ENCODE peak calls at places on chromosome 22, in ten cellular contexts. One of them, this sample, is unnamed. For H3K4me1, the result is how much of the 10 kb centered on the place peaks cover.

GRCh38 chr22:20783844-20784723 is 10.2 kb downstream of the SERPIND1 start:
- DNase-seq in stomach: no peak
- DNase-seq in A549: peak
- DNase-seq in transverse colon: peak
- DNase-seq in adrenal gland: peak
- DNase-seq in ovary: no peak
- DNase-seq in endothelial cell of umbilical vein: peak
- DNase-seq in body of pancreas: peak
- DNase-seq in GM12878: peak
- DNase-seq in IMR-90: peak
- DNase-seq in this sample: no peak

GRCh38 chr22:27853404-27853803 is 51.8 kb upstream of the MN1 start:
- DNase-seq in A549: no peak
- DNase-seq in IMR-90: peak
- DNase-seq in endothelial cell of umbilical vein: no peak
- DNase-seq in stomach: no peak
- DNase-seq in transverse colon: no peak
- DNase-seq in adrenal gland: peak
- DNase-seq in ovary: no peak
- DNase-seq in GM12878: no peak
- DNase-seq in body of pancreas: no peak
- DNase-seq in this sample: no peak

GRCh38 chr22:33781396-33781795 is 138.9 kb downstream of the LARGE1 start:
- DNase-seq in IMR-90: peak
- DNase-seq in GM12878: no peak
- DNase-seq in ovary: no peak
- DNase-seq in stomach: no peak
- DNase-seq in endothelial cell of umbilical vein: no peak
- DNase-seq in adrenal gland: no peak
- DNase-seq in transverse colon: no peak
- DNase-seq in A549: no peak
- DNase-seq in body of pancreas: peak
- DNase-seq in this sample: no peak

GRCh38 chr22:23713696-23714595 is 23.1 kb downstream of the RGL4 start:
- DNase-seq in A549: no peak
- DNase-seq in endothelial cell of umbilical vein: no peak
- DNase-seq in ovary: no peak
- DNase-seq in transverse colon: no peak
- DNase-seq in adrenal gland: no peak
- DNase-seq in body of pancreas: no peak
- DNase-seq in stomach: no peak
- DNase-seq in GM12878: no peak
- DNase-seq in IMR-90: no peak
- DNase-seq in this sample: no peak

GRCh38 chr22:17792289-17792688 is 18.0 kb upstream of the BID start:
- DNase-seq in A549: no peak
- DNase-seq in endothelial cell of umbilical vein: no peak
- DNase-seq in adrenal gland: no peak
- DNase-seq in transverse colon: no peak
- DNase-seq in body of pancreas: no peak
- DNase-seq in ovary: no peak
- DNase-seq in stomach: no peak
- DNase-seq in IMR-90: no peak
- DNase-seq in GM12878: no peak
- DNase-seq in this sample: no peak

GRCh38 chr22:23410411-23410810 is 169.7 kb downstream of the IGLL1 start:
- DNase-seq in transverse colon: no peak
- DNase-seq in ovary: no peak
- DNase-seq in endothelial cell of umbilical vein: no peak
- DNase-seq in body of pancreas: no peak
- DNase-seq in stomach: peak
- DNase-seq in GM12878: no peak
- DNase-seq in A549: no peak
- DNase-seq in IMR-90: no peak
- DNase-seq in adrenal gland: no peak
- DNase-seq in this sample: no peak

GRCh38 chr22:26476705-26477340 is 6.8 kb downstream of the HPS4 start:
- DNase-seq in endothelial cell of umbilical vein: no peak
- DNase-seq in IMR-90: peak
- DNase-seq in ovary: no peak
- DNase-seq in body of pancreas: no peak
- DNase-seq in GM12878: no peak
- DNase-seq in stomach: no peak
- DNase-seq in adrenal gland: no peak
- DNase-seq in A549: no peak
- DNase-seq in transverse colon: no peak
- DNase-seq in this sample: no peak

GRCh38 chr22:42343551-42344081 is 73.2 kb upstream of the TCF20 start:
- DNase-seq in GM12878: no peak
- DNase-seq in A549: no peak
- DNase-seq in ovary: peak
- DNase-seq in body of pancreas: peak
- DNase-seq in transverse colon: no peak
- DNase-seq in endothelial cell of umbilical vein: no peak
- DNase-seq in stomach: no peak
- DNase-seq in IMR-90: no peak
- DNase-seq in adrenal gland: no peak
- DNase-seq in this sample: no peak

GRCh38 chr22:27662359-27663030 is 139.1 kb downstream of the MN1 start:
- DNase-seq in IMR-90: no peak
- DNase-seq in transverse colon: no peak
- DNase-seq in ovary: peak
- DNase-seq in endothelial cell of umbilical vein: peak
- DNase-seq in stomach: peak
- DNase-seq in A549: no peak
- DNase-seq in body of pancreas: peak
- DNase-seq in adrenal gland: peak
- DNase-seq in GM12878: no peak
- DNase-seq in this sample: peak

GRCh38 chr22:30602049-30602448 is 4.9 kb upstream of the TCN2 start:
- DNase-seq in IMR-90: peak
- DNase-seq in A549: peak
- DNase-seq in transverse colon: no peak
- DNase-seq in body of pancreas: peak
- DNase-seq in stomach: no peak
- DNase-seq in endothelial cell of umbilical vein: peak
- DNase-seq in ovary: no peak
- DNase-seq in adrenal gland: no peak
- DNase-seq in GM12878: no peak
- DNase-seq in this sample: no peak

GRCh38 chr22:17772963-17773605 is 1.2 kb downstream of the BID start:
- DNase-seq in transverse colon: no peak
- DNase-seq in endothelial cell of umbilical vein: no peak
- DNase-seq in ovary: no peak
- DNase-seq in adrenal gland: peak
- DNase-seq in body of pancreas: no peak
- DNase-seq in GM12878: no peak
- DNase-seq in stomach: no peak
- DNase-seq in IMR-90: peak
- DNase-seq in A549: no peak
- DNase-seq in this sample: no peak

GRCh38 chr22:41215926-41216325 is 10.8 kb downstream of the L3MBTL2 start:
- DNase-seq in stomach: no peak
- DNase-seq in IMR-90: no peak
- DNase-seq in body of pancreas: no peak
- DNase-seq in endothelial cell of umbilical vein: no peak
- DNase-seq in transverse colon: no peak
- DNase-seq in ovary: no peak
- DNase-seq in GM12878: no peak
- DNase-seq in adrenal gland: no peak
- DNase-seq in A549: no peak
- DNase-seq in this sample: no peak

GRCh38 chr22:26743149-26743548 is 85.8 kb downstream of the MIAT start:
- DNase-seq in ovary: no peak
- DNase-seq in GM12878: no peak
- DNase-seq in A549: no peak
- DNase-seq in transverse colon: no peak
- DNase-seq in stomach: no peak
- DNase-seq in body of pancreas: no peak
- DNase-seq in IMR-90: no peak
- DNase-seq in adrenal gland: no peak
- DNase-seq in endothelial cell of umbilical vein: no peak
- DNase-seq in this sample: no peak

GRCh38 chr22:29470159-29470855 is 9.7 kb upstream of the NEFH start:
- DNase-seq in IMR-90: peak
- DNase-seq in transverse colon: peak
- DNase-seq in GM12878: no peak
- DNase-seq in adrenal gland: peak
- DNase-seq in stomach: peak
- DNase-seq in ovary: no peak
- DNase-seq in endothelial cell of umbilical vein: peak
- DNase-seq in A549: peak
- DNase-seq in body of pancreas: peak
- DNase-seq in this sample: peak

GRCh38 chr22:32528984-32529982 is 54.7 kb downstream of the FBXO7 start:
- DNase-seq in IMR-90: peak
- DNase-seq in A549: peak
- DNase-seq in body of pancreas: peak
- DNase-seq in stomach: peak
- DNase-seq in endothelial cell of umbilical vein: peak
- DNase-seq in ovary: peak
- DNase-seq in GM12878: peak
- DNase-seq in transverse colon: peak
- DNase-seq in adrenal gland: peak
- DNase-seq in this sample: peak

DNA sequence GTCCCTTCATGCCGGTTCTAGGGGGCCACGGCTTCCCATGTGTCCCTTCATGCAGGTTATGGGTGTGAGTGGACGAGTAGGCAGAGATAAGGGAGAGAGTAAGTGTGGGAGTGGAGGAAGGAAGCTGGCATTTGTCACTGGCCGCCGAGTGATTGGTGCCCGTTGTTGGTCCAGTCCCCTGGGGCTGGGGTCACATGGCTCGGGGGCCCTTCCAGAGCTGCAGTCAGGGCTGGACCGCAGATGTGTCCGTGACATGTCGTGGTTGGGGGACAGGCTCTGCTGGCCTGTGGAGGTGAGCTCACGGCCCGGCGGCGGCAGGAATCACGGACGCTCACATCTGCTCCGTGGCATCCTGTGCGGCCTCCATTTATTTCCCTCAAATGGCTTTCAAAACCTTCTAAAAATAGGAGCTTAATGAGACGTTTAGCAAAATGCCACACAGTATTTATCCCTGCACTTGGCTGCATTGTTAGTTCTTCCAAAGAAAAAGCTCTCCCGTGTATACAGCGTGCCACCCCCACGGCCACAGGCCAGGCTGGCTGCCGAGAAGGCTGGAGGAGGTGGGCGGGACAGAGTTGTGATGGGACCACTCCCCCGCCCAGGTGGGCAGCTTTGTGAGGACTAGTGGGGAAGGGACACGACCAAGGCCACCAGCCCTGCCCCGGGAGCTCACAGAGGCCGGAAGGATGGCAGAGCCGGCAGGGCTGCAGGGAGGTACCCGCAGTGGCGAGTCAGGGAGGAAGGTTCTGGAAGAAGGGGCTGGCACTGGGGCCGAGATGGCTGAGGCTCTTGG is 386.7 kb downstream of the TBC1D22A start:
- DNase-seq in ovary: no peak
- DNase-seq in transverse colon: no peak
- DNase-seq in IMR-90: no peak
- DNase-seq in body of pancreas: no peak
- DNase-seq in adrenal gland: no peak
- DNase-seq in A549: no peak
- DNase-seq in GM12878: no peak
- DNase-seq in stomach: no peak
- DNase-seq in endothelial cell of umbilical vein: no peak
- DNase-seq in this sample: no peak
- TF ChIP-seq POLR2A in ovary: no peak
- TF ChIP-seq POLR2A in transverse colon: no peak
- TF ChIP-seq POLR2A in IMR-90: no peak
- TF ChIP-seq POLR2A in body of pancreas: no peak
- TF ChIP-seq POLR2A in adrenal gland: no peak
- TF ChIP-seq POLR2A in A549: no peak
- TF ChIP-seq POLR2A in GM12878: no peak
- TF ChIP-seq POLR2A in stomach: no peak
- TF ChIP-seq POLR2A in endothelial cell of umbilical vein: no peak
- TF ChIP-seq POLR2A in this sample: no peak

GRCh38 chr22:37639070-37639760 is at the start of gene SH3BP1:
- DNase-seq in adrenal gland: peak
- DNase-seq in stomach: peak
- DNase-seq in GM12878: no peak
- DNase-seq in ovary: peak
- DNase-seq in transverse colon: peak
- DNase-seq in A549: no peak
- DNase-seq in endothelial cell of umbilical vein: no peak
- DNase-seq in body of pancreas: peak
- DNase-seq in IMR-90: no peak
- DNase-seq in this sample: peak
- H3K4me1 ChIP-seq in adrenal gland: under half
- H3K4me1 ChIP-seq in stomach: half or more
- H3K4me1 ChIP-seq in GM12878: half or more
- H3K4me1 ChIP-seq in ovary: under half
- H3K4me1 ChIP-seq in transverse colon: half or more
- H3K4me1 ChIP-seq in A549: under half
- H3K4me1 ChIP-seq in endothelial cell of umbilical vein: under half
- H3K4me1 ChIP-seq in body of pancreas: under half
- H3K4me1 ChIP-seq in IMR-90: under half
- H3K4me1 ChIP-seq in this sample: under half

GRCh38 chr22:36775966-36776669 is at the start of gene IFT27:
- DNase-seq in IMR-90: peak
- DNase-seq in A549: peak
- DNase-seq in stomach: peak
- DNase-seq in GM12878: peak
- DNase-seq in transverse colon: peak
- DNase-seq in ovary: peak
- DNase-seq in adrenal gland: peak
- DNase-seq in endothelial cell of umbilical vein: peak
- DNase-seq in body of pancreas: peak
- DNase-seq in this sample: peak
- TF ChIP-seq POLR2A in IMR-90: peak
- TF ChIP-seq POLR2A in A549: peak
- TF ChIP-seq POLR2A in stomach: no peak
- TF ChIP-seq POLR2A in GM12878: peak
- TF ChIP-seq POLR2A in transverse colon: peak
- TF ChIP-seq POLR2A in ovary: peak
- TF ChIP-seq POLR2A in adrenal gland: no peak
- TF ChIP-seq POLR2A in endothelial cell of umbilical vein: peak
- TF ChIP-seq POLR2A in body of pancreas: peak
- TF ChIP-seq POLR2A in this sample: peak

GRCh38 chr22:49948958-49949913 is 11.3 kb upstream of the PIM3 start:
- DNase-seq in A549: peak
- DNase-seq in IMR-90: no peak
- DNase-seq in adrenal gland: no peak
- DNase-seq in transverse colon: peak
- DNase-seq in ovary: no peak
- DNase-seq in stomach: peak
- DNase-seq in GM12878: no peak
- DNase-seq in body of pancreas: peak
- DNase-seq in endothelial cell of umbilical vein: no peak
- DNase-seq in this sample: no peak
- H3K4me1 ChIP-seq in A549: half or more
- H3K4me1 ChIP-seq in IMR-90: under half
- H3K4me1 ChIP-seq in adrenal gland: under half
- H3K4me1 ChIP-seq in transverse colon: under half
- H3K4me1 ChIP-seq in ovary: under half
- H3K4me1 ChIP-seq in stomach: half or more
- H3K4me1 ChIP-seq in GM12878: under half
- H3K4me1 ChIP-seq in body of pancreas: half or more
- H3K4me1 ChIP-seq in endothelial cell of umbilical vein: under half
- H3K4me1 ChIP-seq in this sample: under half

GRCh38 chr22:35299717-35300497 is at the start of gene TOM1:
- DNase-seq in body of pancreas: peak
- DNase-seq in stomach: peak
- DNase-seq in endothelial cell of umbilical vein: peak
- DNase-seq in IMR-90: peak
- DNase-seq in adrenal gland: peak
- DNase-seq in ovary: peak
- DNase-seq in transverse colon: peak
- DNase-seq in GM12878: peak
- DNase-seq in A549: peak
- DNase-seq in this sample: peak
- TF ChIP-seq POLR2A in body of pancreas: peak
- TF ChIP-seq POLR2A in stomach: no peak
- TF ChIP-seq POLR2A in endothelial cell of umbilical vein: peak
- TF ChIP-seq POLR2A in IMR-90: peak
- TF ChIP-seq POLR2A in adrenal gland: peak
- TF ChIP-seq POLR2A in ovary: peak
- TF ChIP-seq POLR2A in transverse colon: peak
- TF ChIP-seq POLR2A in GM12878: peak
- TF ChIP-seq POLR2A in A549: peak
- TF ChIP-seq POLR2A in this sample: peak

This sample was measured in uterus.